ENCODE peak calls at places on chromosome 5, in ten cellular contexts. J is effector memory CD8-positive, alpha-beta T cell; R is left colon; V is breast epithelium; A is IMR-90; X is H1; C is HL-60; B is CD8-positive, alpha-beta memory T cell; F is cardiac fibroblast; M is aorta. Y is an unnamed sample.

GRCh38 chr5:44365351-44365750 is 23.9 kb downstream of the FGF10 start:
- DNase-seq in J (no peak), R (no peak), V (no peak), A (peak; percentile 46), X (no peak), C (no peak), B (no peak), F (peak; percentile 47), M (no peak), Y (peak; percentile 10)

GRCh38 chr5:180817847-180818246 is 15.2 kb upstream of the MGAT1 start:
- DNase-seq in J (no peak), R (no peak), V (no peak), A (no peak), X (no peak), C (no peak), B (no peak), F (no peak), M (no peak), Y (no peak)

GRCh38 chr5:117732264-117732663 is 1157.6 kb upstream of the SEMA6A start:
- DNase-seq in J (no peak), R (no peak), V (no peak), A (no peak), X (no peak), C (no peak), B (no peak), F (no peak), M (no peak), Y (no peak)

GRCh38 chr5:177040814-177041410 is 18.4 kb downstream of the ZNF346 start:
- DNase-seq in J (no peak), R (no peak), V (no peak), A (peak; percentile 45), X (no peak), C (no peak), B (no peak), F (peak; percentile 17), M (no peak), Y (peak; percentile 61)

GRCh38 chr5:168176251-168176650 is 115.2 kb upstream of the WWC1 start:
- DNase-seq in J (no peak), R (no peak), V (no peak), A (no peak), X (no peak), C (no peak), B (no peak), F (no peak), M (no peak), Y (peak; percentile 15)

GRCh38 chr5:79055017-79055416 is 14.5 kb downstream of the DMGDH start:
- DNase-seq in J (no peak), R (no peak), V (no peak), A (no peak), X (no peak), C (no peak), B (no peak), F (no peak), M (no peak), Y (no peak)

GRCh38 chr5:170252710-170253350 is 20.0 kb downstream of the C5orf58 start:
- DNase-seq in J (no peak), R (no peak), V (no peak), A (no peak), X (no peak), C (no peak), B (no peak), F (no peak), M (no peak), Y (no peak)

GRCh38 chr5:14483504-14484157 is 98.0 kb upstream of the OTULINL start:
- DNase-seq in J (no peak), R (peak; percentile 67), V (no peak), A (no peak), X (no peak), C (no peak), B (no peak), F (no peak), M (no peak), Y (no peak)

GRCh38 chr5:37840036-37840909 is at the start of gene GDNF:
- DNase-seq in J (no peak), R (no peak), V (no peak), A (peak; percentile 77), X (no peak), C (no peak), B (no peak), F (peak; percentile 86), M (peak; percentile 81), Y (peak; percentile 88)

GRCh38 chr5:163531272-163531671 is 25.9 kb downstream of the MAT2B start:
- DNase-seq in J (no peak), R (no peak), V (no peak), A (no peak), X (no peak), C (no peak), B (no peak), F (no peak), M (no peak), Y (no peak)

GRCh38 chr5:136128416-136128935 is 4.2 kb upstream of the SMAD5 start:
- DNase-seq in J (no peak), R (no peak), V (no peak), A (no peak), X (no peak), C (no peak), B (no peak), F (no peak), M (no peak), Y (no peak)

GRCh38 chr5:114101153-114101552 is 260.7 kb upstream of the KCNN2 start:
- DNase-seq in J (no peak), R (no peak), V (no peak), A (peak; percentile 80), X (no peak), C (peak; percentile 20), B (no peak), F (peak; percentile 73), M (no peak), Y (no peak)

GRCh38 chr5:1784197-1785050 is 15.2 kb downstream of the MRPL36 start:
- DNase-seq in J (no peak), R (no peak), V (no peak), A (no peak), X (no peak), C (no peak), B (no peak), F (no peak), M (peak; percentile 62), Y (no peak)

GRCh38 chr5:44189255-44189654 is 200.0 kb downstream of the FGF10 start:
- DNase-seq in J (no peak), R (no peak), V (no peak), A (no peak), X (no peak), C (no peak), B (no peak), F (no peak), M (no peak), Y (no peak)

GRCh38 chr5:61313960-61314681 is 17.9 kb upstream of the ZSWIM6 start:
- DNase-seq in J (no peak), R (no peak), V (no peak), A (peak; percentile 94), X (no peak), C (peak; percentile 3), B (no peak), F (peak; percentile 95), M (peak; percentile 78), Y (peak; percentile 77)